ENCODE peak calls at places on chromosomes 5 and 9, in five cellular contexts. One of them, this sample, is unnamed.

GRCh38 chr5:172414618-172415599 is 39.4 kb downstream of the SH3PXD2B start:
- DNase-seq in AG04449: no peak
- DNase-seq in sigmoid colon: peak; percentile 96
- DNase-seq in naive thymus-derived CD8-positive, alpha-beta T cell: no peak
- DNase-seq in lung microvascular endothelial cell: no peak
- DNase-seq in this sample: no peak

GRCh38 chr9:83060557-83060956 is 2.4 kb downstream of the RASEF start:
- DNase-seq in AG04449: no peak
- DNase-seq in sigmoid colon: no peak
- DNase-seq in naive thymus-derived CD8-positive, alpha-beta T cell: no peak
- DNase-seq in lung microvascular endothelial cell: no peak
- DNase-seq in this sample: no peak

GRCh38 chr9:129979346-129979745 is 63.6 kb downstream of the FNBP1 start:
- DNase-seq in AG04449: no peak
- DNase-seq in sigmoid colon: no peak
- DNase-seq in naive thymus-derived CD8-positive, alpha-beta T cell: no peak
- DNase-seq in lung microvascular endothelial cell: no peak
- DNase-seq in this sample: peak; percentile 61

GRCh38 chr5:36374275-36374862 is 72.7 kb upstream of the RANBP3L start:
- DNase-seq in AG04449: peak; percentile 62
- DNase-seq in sigmoid colon: no peak
- DNase-seq in naive thymus-derived CD8-positive, alpha-beta T cell: no peak
- DNase-seq in lung microvascular endothelial cell: no peak
- DNase-seq in this sample: no peak

GRCh38 chr5:2874099-2874498 is 122.6 kb upstream of the IRX2 start:
- DNase-seq in AG04449: no peak
- DNase-seq in sigmoid colon: peak; percentile 26
- DNase-seq in naive thymus-derived CD8-positive, alpha-beta T cell: no peak
- DNase-seq in lung microvascular endothelial cell: no peak
- DNase-seq in this sample: no peak

GRCh38 chr5:125685771-125686170 is 737.4 kb upstream of the GRAMD2B start:
- DNase-seq in AG04449: no peak
- DNase-seq in sigmoid colon: no peak
- DNase-seq in naive thymus-derived CD8-positive, alpha-beta T cell: no peak
- DNase-seq in lung microvascular endothelial cell: no peak
- DNase-seq in this sample: no peak

GRCh38 chr9:136958473-136958872 is 6.4 kb downstream of the LCN12 start:
- DNase-seq in AG04449: no peak
- DNase-seq in sigmoid colon: no peak
- DNase-seq in naive thymus-derived CD8-positive, alpha-beta T cell: no peak
- DNase-seq in lung microvascular endothelial cell: no peak
- DNase-seq in this sample: no peak

GRCh38 chr9:93260290-93261066 is 76.5 kb downstream of the WNK2 start:
- DNase-seq in AG04449: no peak
- DNase-seq in sigmoid colon: peak; percentile 58
- DNase-seq in naive thymus-derived CD8-positive, alpha-beta T cell: no peak
- DNase-seq in lung microvascular endothelial cell: no peak
- DNase-seq in this sample: no peak

GRCh38 chr9:27367175-27367798 is 70.3 kb upstream of the EQTN start:
- DNase-seq in AG04449: no peak
- DNase-seq in sigmoid colon: no peak
- DNase-seq in naive thymus-derived CD8-positive, alpha-beta T cell: no peak
- DNase-seq in lung microvascular endothelial cell: no peak
- DNase-seq in this sample: no peak

GRCh38 chr9:137457406-137458193 is 1.5 kb downstream of the NSMF start:
- DNase-seq in AG04449: no peak
- DNase-seq in sigmoid colon: no peak
- DNase-seq in naive thymus-derived CD8-positive, alpha-beta T cell: no peak
- DNase-seq in lung microvascular endothelial cell: no peak
- DNase-seq in this sample: no peak

GRCh38 chr5:80191991-80192398 is 63.9 kb downstream of the SERINC5 start:
- DNase-seq in AG04449: no peak
- DNase-seq in sigmoid colon: peak; percentile 66
- DNase-seq in naive thymus-derived CD8-positive, alpha-beta T cell: peak; percentile 67
- DNase-seq in lung microvascular endothelial cell: no peak
- DNase-seq in this sample: no peak

GRCh38 chr5:51495672-51496071 is 112.4 kb downstream of the ISL1 start:
- DNase-seq in AG04449: no peak
- DNase-seq in sigmoid colon: no peak
- DNase-seq in naive thymus-derived CD8-positive, alpha-beta T cell: no peak
- DNase-seq in lung microvascular endothelial cell: peak; percentile 24
- DNase-seq in this sample: peak; percentile 19

GRCh38 chr5:32600057-32600622 is 14.8 kb downstream of the SUB1 start:
- DNase-seq in AG04449: peak; percentile 41
- DNase-seq in sigmoid colon: no peak
- DNase-seq in naive thymus-derived CD8-positive, alpha-beta T cell: no peak
- DNase-seq in lung microvascular endothelial cell: peak; percentile 74
- DNase-seq in this sample: peak; percentile 81

GRCh38 chr5:141821430-141821925 is 56.7 kb downstream of the PCDH1 start:
- DNase-seq in AG04449: peak; percentile 62
- DNase-seq in sigmoid colon: no peak
- DNase-seq in naive thymus-derived CD8-positive, alpha-beta T cell: no peak
- DNase-seq in lung microvascular endothelial cell: peak; percentile 84
- DNase-seq in this sample: peak; percentile 77

GRCh38 chr9:112283854-112284253 is 49.6 kb downstream of the PTBP3 start:
- DNase-seq in AG04449: no peak
- DNase-seq in sigmoid colon: no peak
- DNase-seq in naive thymus-derived CD8-positive, alpha-beta T cell: no peak
- DNase-seq in lung microvascular endothelial cell: no peak
- DNase-seq in this sample: no peak

GRCh38 chr5:130520211-130520610 is 615.9 kb downstream of the CHSY3 start:
- DNase-seq in AG04449: no peak
- DNase-seq in sigmoid colon: no peak
- DNase-seq in naive thymus-derived CD8-positive, alpha-beta T cell: no peak
- DNase-seq in lung microvascular endothelial cell: peak; percentile 5
- DNase-seq in this sample: no peak

GRCh38 chr5:39521098-39521860 is 96.5 kb upstream of the DAB2 start:
- DNase-seq in AG04449: no peak
- DNase-seq in sigmoid colon: no peak
- DNase-seq in naive thymus-derived CD8-positive, alpha-beta T cell: no peak
- DNase-seq in lung microvascular endothelial cell: no peak
- DNase-seq in this sample: no peak

This sample was measured in endothelial cell of umbilical vein.